ENCODE peak calls at places on chromosome 1, in ten cellular contexts. S is colonic mucosa; U is left lung; C is type B pancreatic cell; R is NCI-H2171; Q is small intestine; O is stimulated activated naive CD4-positive, alpha-beta T cell; P is Calu3; I is HCEC 1CT; J is IMR-90. W is an unnamed sample.

GRCh38 chr1:186740324-186740723 is 60.1 kb upstream of the PTGS2 start:
- DNase-seq in S (no peak), U (no peak), C (no peak), R (no peak), Q (no peak), O (no peak), P (no peak), I (no peak), J (no peak), W (no peak)

GRCh38 chr1:20366076-20366765 is 75.5 kb downstream of the VWA5B1 start:
- DNase-seq in S (peak), U (no peak), C (no peak), R (peak), Q (peak), O (no peak), P (no peak), I (no peak), J (peak), W (no peak)

GRCh38 chr1:169615803-169616202 is 14.1 kb downstream of the SELP start:
- DNase-seq in S (no peak), U (no peak), C (no peak), R (no peak), Q (no peak), O (no peak), P (no peak), I (no peak), J (no peak), W (no peak)

GRCh38 chr1:47252369-47252768 is 20.3 kb upstream of the TAL1 start:
- DNase-seq in S (no peak), U (no peak), C (no peak), R (no peak), Q (no peak), O (no peak), P (no peak), I (no peak), J (no peak), W (no peak)

GRCh38 chr1:246152986-246153431 is 354.1 kb downstream of the SMYD3 start:
- DNase-seq in S (no peak), U (no peak), C (no peak), R (no peak), Q (no peak), O (no peak), P (no peak), I (no peak), J (no peak), W (no peak)

GRCh38 chr1:63971557-63971956 is 197.7 kb downstream of the ROR1 start:
- DNase-seq in S (no peak), U (no peak), C (no peak), R (no peak), Q (no peak), O (no peak), P (no peak), I (no peak), J (no peak), W (no peak)

GRCh38 chr1:89609781-89610456 is 23.0 kb upstream of the LRRC8C start:
- DNase-seq in S (no peak), U (no peak), C (no peak), R (no peak), Q (no peak), O (peak), P (no peak), I (no peak), J (no peak), W (no peak)

GRCh38 chr1:23211955-23212354 is 5.3 kb downstream of the HTR1D start:
- DNase-seq in S (no peak), U (no peak), C (no peak), R (no peak), Q (peak), O (no peak), P (no peak), I (no peak), J (no peak), W (no peak)

GRCh38 chr1:157403203-157403602 is 149.1 kb downstream of the FCRL5 start:
- DNase-seq in S (peak), U (no peak), C (no peak), R (no peak), Q (peak), O (no peak), P (no peak), I (no peak), J (no peak), W (no peak)

GRCh38 chr1:221708987-221709386 is 32.9 kb downstream of the DUSP10 start:
- DNase-seq in S (no peak), U (no peak), C (no peak), R (peak), Q (peak), O (peak), P (peak), I (no peak), J (peak), W (peak)

GRCh38 chr1:246798606-246799496 is 74.6 kb downstream of the SCCPDH start:
- DNase-seq in S (no peak), U (no peak), C (no peak), R (no peak), Q (no peak), O (no peak), P (no peak), I (no peak), J (no peak), W (no peak)

GRCh38 chr1:234960722-234961467 is 167.7 kb downstream of the TOMM20 start:
- DNase-seq in S (peak), U (peak), C (peak), R (no peak), Q (peak), O (no peak), P (peak), I (no peak), J (peak), W (no peak)

W was measured in DMS79 treated with DMSO at 0.1 percent for 48 hours.